ENCODE peak calls at places on chromosomes 4 and X, in seven cellular contexts. F is NCI-H1092, V is AG08395, M is psoas muscle, X is iPS DF 6.9, U is mammary epithelial cell, H is Daoy. D is an unnamed sample.

GRCh38 chr4:74320559-74321118 is 12.4 kb downstream of the EPGN start:
- DNase-seq in F (no peak), H (peak), X (peak), U (peak), V (peak), M (no peak), D (no peak)

GRCh38 chr4:125003840-125004239 is 291.3 kb upstream of the ANKRD50 start:
- DNase-seq in H (no peak), M (no peak), X (no peak), F (no peak), U (no peak), V (no peak), D (no peak)

GRCh38 chrX:65300104-65300809 is 234.3 kb downstream of the LAS1L start:
- DNase-seq in V (no peak), U (no peak), F (no peak), H (no peak), M (no peak), X (peak), D (peak)

GRCh38 chrX:100479329-100479728 is 69.3 kb upstream of the PCDH19 start:
- DNase-seq in U (no peak), H (no peak), V (no peak), F (no peak), X (no peak), M (no peak), D (no peak)

GRCh38 chr4:39367166-39367565 is 1.0 kb upstream of the RFC1 start:
- DNase-seq in M (no peak), F (no peak), V (no peak), X (no peak), U (no peak), H (no peak), D (no peak)

GRCh38 chr4:177393236-177393635 is 49.0 kb downstream of the AGA start:
- DNase-seq in M (no peak), X (no peak), V (no peak), U (no peak), F (no peak), H (peak), D (no peak)

GRCh38 chrX:131987252-131987651 is 35.9 kb upstream of the STK26 start:
- DNase-seq in V (no peak), U (no peak), M (no peak), F (no peak), H (no peak), X (no peak), D (no peak)

GRCh38 chr4:122383341-122383740 is 4.5 kb downstream of the ADAD1 start:
- DNase-seq in U (no peak), M (no peak), F (no peak), X (no peak), H (no peak), V (no peak), D (no peak)

GRCh38 chrX:3271485-3272186 is 74.8 kb downstream of the MXRA5 start:
- DNase-seq in U (peak), H (peak), X (no peak), M (no peak), V (peak), F (no peak), D (no peak)

GRCh38 chr4:140078366-140078765 is 75.6 kb downstream of the MAML3 start:
- DNase-seq in M (peak), V (peak), X (peak), H (peak), F (peak), U (no peak), D (peak)

GRCh38 chr4:104416725-104417363 is 77.8 kb downstream of the CXXC4 start:
- DNase-seq in V (no peak), M (no peak), X (no peak), F (no peak), H (no peak), U (peak), D (no peak)

GRCh38 chrX:13085533-13085932 is 41.1 kb upstream of the FAM9C start:
- DNase-seq in F (no peak), U (no peak), M (no peak), X (no peak), H (no peak), V (no peak), D (no peak)

GRCh38 chr4:80990851-80991250 is 39.7 kb upstream of the BMP3 start:
- DNase-seq in H (no peak), U (no peak), X (no peak), V (no peak), M (no peak), F (no peak), D (no peak)

GRCh38 chrX:101062171-101062570 is 10.3 kb upstream of the TRMT2B start:
- DNase-seq in U (no peak), X (no peak), V (peak), H (no peak), M (no peak), F (no peak), D (no peak)

GRCh38 chrX:53685711-53686110 is 808 bp downstream of the HUWE1 start:
- DNase-seq in M (no peak), H (no peak), V (no peak), U (no peak), F (no peak), X (no peak), D (no peak)

GRCh38 chr4:20046931-20047677 is 204.6 kb upstream of the SLIT2 start:
- DNase-seq in X (no peak), H (no peak), M (no peak), V (peak), U (no peak), F (no peak), D (no peak)

GRCh38 chrX:7362111-7362510 is 214.2 kb upstream of the PUDP start:
- DNase-seq in U (no peak), F (no peak), M (no peak), H (no peak), V (no peak), X (no peak), D (no peak)

GRCh38 chr4:113665036-113665435 is 96.5 kb downstream of the CAMK2D start:
- DNase-seq in X (no peak), U (no peak), M (no peak), H (no peak), V (no peak), F (no peak), D (no peak)

GRCh38 chrX:24231169-24231568 is 81.6 kb downstream of the ZFX start:
- DNase-seq in H (peak), M (no peak), F (no peak), U (peak), X (no peak), V (peak), D (no peak)

D was measured in NT2/D1.